ENCODE peak calls at places on chromosomes 5 and 9, in four cellular contexts. W is mesenchymal stem cell, M is neural progenitor cell, J is colonic mucosa. L is an unnamed sample.

GRCh38 chr5:54278031-54278830 is 32.1 kb downstream of the ARL15 start:
- DNase-seq in W (no peak), M (no peak), J (no peak), L (peak; percentile 67)

GRCh38 chr5:106454050-106454449 is 1216.7 kb downstream of the EFNA5 start:
- DNase-seq in M (no peak), W (no peak), J (no peak), L (no peak)

GRCh38 chr9:20532584-20532983 is 89.7 kb downstream of the MLLT3 start:
- DNase-seq in M (peak; percentile 6), W (no peak), J (no peak), L (no peak)

GRCh38 chr9:135777623-135778177 is 75.7 kb downstream of the KCNT1 start:
- DNase-seq in M (no peak), W (no peak), J (no peak), L (no peak)

GRCh38 chr9:115649991-115650472 is 503.6 kb upstream of the PAPPA start:
- DNase-seq in M (no peak), J (peak; percentile 27), W (peak; percentile 96), L (no peak)

GRCh38 chr9:127076860-127077657 is 45.4 kb downstream of the ANGPTL2 start:
- DNase-seq in M (no peak), J (no peak), W (peak; percentile 14), L (peak; percentile 63)

GRCh38 chr5:161414037-161414436 is 132.5 kb downstream of the GABRB2 start:
- DNase-seq in W (no peak), J (no peak), M (no peak), L (no peak)

GRCh38 chr5:139663752-139664151 is 15.6 kb downstream of the CXXC5 start:
- DNase-seq in M (no peak), J (no peak), W (no peak), L (no peak)

GRCh38 chr9:137373611-137373980 is 49.4 kb downstream of the EXD3 start:
- DNase-seq in W (no peak), M (peak; percentile 77), J (no peak), L (no peak)

GRCh38 chr5:9537223-9538141 is 8.4 kb downstream of the SEMA5A start:
- DNase-seq in W (no peak), J (no peak), M (no peak), L (no peak)

GRCh38 chr9:130237071-130237470 is 28.5 kb upstream of the HMCN2 start:
- DNase-seq in M (no peak), J (no peak), W (peak; percentile 64), L (no peak)

GRCh38 chr9:130049431-130050210 is 4.1 kb upstream of the GPR107 start:
- DNase-seq in J (no peak), W (no peak), M (no peak), L (no peak)

GRCh38 chr5:114249838-114250237 is 112.0 kb upstream of the KCNN2 start:
- DNase-seq in M (no peak), J (no peak), W (peak; percentile 79), L (no peak)

GRCh38 chr5:107941036-107941435 is 270.3 kb upstream of the EFNA5 start:
- DNase-seq in J (no peak), W (no peak), M (no peak), L (no peak)

GRCh38 chr9:32603914-32604852 is 31.2 kb upstream of the NDUFB6 start:
- DNase-seq in M (peak; percentile 4), J (no peak), W (no peak), L (no peak)

GRCh38 chr5:31186672-31187267 is 6.7 kb upstream of the CDH6 start:
- DNase-seq in J (no peak), W (peak; percentile 46), M (peak; percentile 61), L (peak; percentile 63)

GRCh38 chr5:52727568-52727967 is 60.1 kb upstream of the ITGA1 start:
- DNase-seq in M (no peak), J (peak; percentile 31), W (peak; percentile 90), L (peak; percentile 22)

GRCh38 chr5:98443916-98444315 is 329.5 kb upstream of the RGMB start:
- DNase-seq in W (no peak), J (no peak), M (no peak), L (no peak)

GRCh38 chr9:127417130-127418036 is 6.8 kb upstream of the ZNF79 start:
- DNase-seq in W (peak; percentile 63), M (no peak), J (no peak), L (no peak)

GRCh38 chr9:21479152-21479702 is 2.9 kb downstream of the IFNE start:
- DNase-seq in M (no peak), J (no peak), W (no peak), L (no peak)

GRCh38 chr5:74763504-74763903 is 3.4 kb downstream of the GFM2 start:
- DNase-seq in W (peak; percentile 15), J (no peak), M (no peak), L (no peak)

GRCh38 chr5:73777192-73777591 is 151.2 kb downstream of the ARHGEF28 start:
- DNase-seq in M (no peak), W (no peak), J (no peak), L (no peak)

GRCh38 chr5:20601678-20602100 is 613.7 kb upstream of the CDH18 start:
- DNase-seq in M (peak; percentile 25), J (no peak), W (peak; percentile 7), L (peak; percentile 96)

GRCh38 chr9:79883073-79883645 is 311.4 kb downstream of the TLE4 start:
- DNase-seq in J (no peak), W (no peak), M (no peak), L (no peak)

GRCh38 chr9:24846248-24846912 is 300.7 kb upstream of the IZUMO3 start:
- DNase-seq in W (no peak), J (no peak), M (no peak), L (no peak)

GRCh38 chr5:125277494-125278154 is 531.2 kb upstream of the ZNF608 start:
- DNase-seq in W (peak; percentile 67), J (no peak), M (no peak), L (peak; percentile 48)

GRCh38 chr9:136292591-136293448 is 11.1 kb downstream of the CCDC187 start:
- DNase-seq in M (no peak), W (no peak), J (no peak), L (no peak)

GRCh38 chr5:88785396-88786216 is 97.4 kb downstream of the MEF2C start:
- DNase-seq in W (peak; percentile 97), M (peak; percentile 9), J (peak; percentile 40), L (peak; percentile 79)

GRCh38 chr9:34510506-34511159 is 12.2 kb downstream of the ENHO start:
- DNase-seq in M (no peak), J (no peak), W (no peak), L (peak; percentile 43)

GRCh38 chr5:177450672-177451424 is 4.2 kb downstream of the PRR7 start:
- DNase-seq in J (no peak), W (no peak), M (no peak), L (no peak)

DNA sequence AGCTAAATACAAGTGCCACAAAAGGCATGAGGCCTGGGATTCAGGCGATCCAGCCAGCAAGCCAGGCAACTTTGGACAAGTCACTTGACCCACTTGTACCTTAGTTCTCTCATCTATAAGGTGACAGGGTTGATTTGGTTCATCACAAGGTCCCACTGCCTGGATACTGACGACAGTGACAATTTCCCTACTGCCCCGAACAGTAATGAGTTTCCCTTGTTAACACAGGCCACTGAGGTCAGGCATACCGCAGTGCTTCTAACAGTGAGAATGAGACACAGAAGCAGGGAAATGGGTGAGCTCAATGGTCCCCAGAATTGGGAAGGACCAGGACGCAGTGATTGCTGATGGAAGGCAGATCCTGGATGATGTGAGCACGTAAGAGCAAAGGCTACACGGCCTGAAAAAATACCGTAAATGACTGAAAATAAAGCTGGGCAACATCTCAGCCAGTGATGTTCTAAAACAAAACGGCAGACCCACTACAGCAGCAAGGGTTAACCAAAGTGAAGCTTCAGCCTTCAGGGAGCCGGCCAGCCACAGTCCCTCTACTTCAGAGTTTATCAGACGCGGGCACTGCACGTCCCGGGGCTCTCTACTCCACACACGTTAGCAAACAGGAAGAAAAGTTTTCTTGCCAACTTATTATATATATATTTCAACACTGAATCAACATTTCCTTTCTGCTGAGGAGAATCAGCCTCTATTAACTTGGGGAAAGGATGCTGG is 846 bp downstream of the MGAT1 start:
- DNase-seq in M (no peak), W (no peak), J (no peak), L (no peak)
- H3K9ac ChIP-seq in M (peak overlapping the region; percentile 63), W (peak overlapping the region; percentile 96), J (peak overlapping the region; percentile 69), L (peak overlapping the region; percentile 48)

GRCh38 chr5:142757564-142757963 is 12.6 kb upstream of the ARHGAP26 start:
- DNase-seq in W (no peak), M (no peak), J (no peak), L (no peak)

GRCh38 chr5:142758062-142758802 is 11.9 kb upstream of the ARHGAP26 start:
- DNase-seq in W (no peak), M (no peak), J (no peak), L (no peak)

GRCh38 chr5:142754031-142754430 is 16.1 kb upstream of the ARHGAP26 start:
- DNase-seq in W (no peak), J (no peak), M (no peak), L (no peak)

GRCh38 chr5:142758803-142759145 is 11.4 kb upstream of the ARHGAP26 start:
- DNase-seq in J (no peak), M (no peak), W (no peak), L (no peak)

GRCh38 chr5:142756576-142756975 is 13.6 kb upstream of the ARHGAP26 start:
- DNase-seq in J (no peak), W (no peak), M (no peak), L (no peak)
- H3K27ac ChIP-seq in J (no peak overlapping the region), W (no peak overlapping the region), M (no peak overlapping the region), L (no peak overlapping the region)

GRCh38 chr5:1005362-1005851 is 3.2 kb upstream of the NKD2 start:
- DNase-seq in M (no peak), J (peak; percentile 17), W (no peak), L (no peak)
- H3K9ac ChIP-seq in M (no peak overlapping the region), J (peak overlapping the region; percentile 54), W (no peak overlapping the region), L (peak overlapping the region; percentile 50)

DNA sequence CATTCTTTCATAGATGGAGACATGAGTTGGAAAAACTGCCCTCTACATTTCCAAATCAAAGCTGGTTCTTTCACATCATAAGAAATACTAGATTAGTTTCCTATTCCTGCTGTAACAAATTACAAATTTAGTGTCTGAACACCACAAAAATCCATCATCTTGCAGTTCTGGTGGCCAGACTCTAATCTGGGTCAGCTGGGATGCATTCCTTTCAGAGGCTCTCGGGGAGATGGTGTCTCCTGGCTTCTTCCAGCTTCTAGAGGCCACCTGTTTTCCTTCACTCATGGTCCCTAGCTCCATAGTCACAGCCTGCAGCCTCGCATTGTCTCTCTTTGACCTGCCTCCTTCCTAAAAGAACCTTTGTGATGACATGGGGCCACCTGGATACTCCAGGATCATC is 65.2 kb downstream of the RETREG1 start:
- DNase-seq in W (no peak), M (no peak), J (no peak), L (no peak)
- H3K27ac ChIP-seq in W (no peak overlapping the region), M (no peak overlapping the region), J (no peak overlapping the region), L (no peak overlapping the region)

DNA sequence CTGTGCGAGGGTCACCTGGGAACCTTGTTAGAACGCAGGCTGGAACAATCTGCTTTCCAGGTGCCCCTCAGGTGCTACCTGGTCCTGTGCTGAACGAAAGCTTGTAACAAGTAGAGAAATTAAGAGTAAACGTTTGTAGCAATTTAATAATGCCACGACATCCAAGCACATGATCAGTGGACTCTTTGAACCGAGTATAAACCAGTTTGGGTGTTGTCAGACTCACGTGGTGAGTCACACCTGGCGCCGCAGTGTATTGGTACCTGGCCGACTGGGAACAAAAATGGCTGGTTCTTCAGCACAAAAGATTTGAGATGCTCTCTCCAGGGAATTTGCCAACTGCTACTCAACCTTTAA is 913 bp upstream of the MYO10 start:
- DNase-seq in J (peak; percentile 82), M (no peak), W (no peak), L (no peak)
- H3K9ac ChIP-seq in J (no peak overlapping the region), M (no peak overlapping the region), W (peak overlapping the region; percentile 80), L (peak overlapping the region; percentile 65)

L was measured in mesendoderm.